ENCODE peak calls at places on chromosomes 2 and 18, in five cellular contexts. S is tibial artery, Z is AG04449, M is cardiac muscle cell, Q is PC-9. W is an unnamed sample.

GRCh38 chr2:159290289-159290907 is 3.9 kb upstream of the WDSUB1 start:
- DNase-seq in S (peak; percentile 31), M (no peak), Z (peak; percentile 55), Q (no peak), W (peak; percentile 97)

GRCh38 chr18:48619016-48619415 is 80.2 kb downstream of the CTIF start:
- DNase-seq in Z (no peak), M (no peak), Q (no peak), S (no peak), W (no peak)

GRCh38 chr2:86304416-86304815 is 33.0 kb downstream of the REEP1 start:
- DNase-seq in Z (no peak), S (no peak), Q (no peak), M (no peak), W (no peak)

GRCh38 chr2:191478754-191479679 is 198.9 kb upstream of the NABP1 start:
- DNase-seq in S (peak; percentile 42), M (peak; percentile 73), Q (no peak), Z (no peak), W (peak; percentile 84)

GRCh38 chr2:121746071-121746578 is 9.3 kb upstream of the TSN start:
- DNase-seq in M (no peak), Q (no peak), S (no peak), Z (no peak), W (no peak)

GRCh38 chr2:220847006-220847405 is 725.1 kb downstream of the EPHA4 start:
- DNase-seq in S (no peak), M (no peak), Z (no peak), Q (no peak), W (no peak)

GRCh38 chr2:43197568-43197896 is 28.9 kb downstream of the ZFP36L2 start:
- DNase-seq in S (no peak), M (no peak), Q (no peak), Z (no peak), W (no peak)

GRCh38 chr2:8103085-8103708 is 578.7 kb upstream of the ID2 start:
- DNase-seq in S (no peak), M (no peak), Z (no peak), Q (no peak), W (peak; percentile 30)

GRCh38 chr2:231221761-231222160 is 23.3 kb downstream of the ARMC9 start:
- DNase-seq in S (no peak), M (no peak), Q (no peak), Z (no peak), W (no peak)

GRCh38 chr2:168717790-168718502 is 84.5 kb upstream of the NOSTRIN start:
- DNase-seq in Q (no peak), S (no peak), M (no peak), Z (no peak), W (no peak)

GRCh38 chr2:72778410-72778809 is 47.4 kb downstream of the EXOC6B start:
- DNase-seq in M (no peak), Q (no peak), S (no peak), Z (no peak), W (peak; percentile 66)

GRCh38 chr2:54579682-54580349 is 123.7 kb downstream of the SPTBN1 start:
- DNase-seq in Q (peak; percentile 77), S (no peak), M (no peak), Z (no peak), W (no peak)

GRCh38 chr18:79513381-79514081 is 117.8 kb downstream of the NFATC1 start:
- DNase-seq in S (peak; percentile 11), Q (no peak), M (no peak), Z (no peak), W (no peak)

DNA sequence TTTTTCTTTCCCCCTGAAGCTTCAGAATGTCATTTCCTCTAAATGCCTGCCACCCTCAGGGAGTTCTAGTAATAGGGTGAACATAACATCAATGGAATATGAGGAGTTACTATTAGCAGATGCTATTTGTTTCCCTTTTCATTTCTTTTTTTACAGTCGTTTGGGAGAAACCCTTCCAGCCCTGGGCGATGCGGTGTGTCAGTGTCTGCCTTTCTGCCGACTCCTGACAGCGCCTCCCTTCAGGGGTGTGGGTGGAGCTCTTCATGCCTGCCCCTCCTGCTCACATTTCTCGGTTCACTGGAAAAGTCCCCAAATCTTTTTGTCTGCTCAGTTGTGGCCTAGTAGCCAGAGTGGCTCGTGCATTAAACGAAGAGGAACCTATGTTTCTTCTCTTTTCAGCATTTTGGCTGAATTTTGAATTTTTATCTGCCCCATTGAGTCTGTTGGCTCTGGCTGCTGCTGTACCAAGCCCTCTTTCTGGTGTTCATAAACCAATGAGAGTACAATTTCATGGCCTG is 72.3 kb downstream of the FMNL2 start:
- DNase-seq in Z (no peak), S (peak; percentile 50), M (peak; percentile 43), Q (no peak), W (peak; percentile 76)
- H3K4me3 ChIP-seq in Z (peak overlapping the region; percentile 38), S (peak overlapping the region; percentile 29), M (no peak overlapping the region), Q (no peak overlapping the region), W (peak overlapping the region; percentile 43)

GRCh38 chr2:96816127-96816835 is at the start of gene CNNM3:
- DNase-seq in M (peak; percentile 96), Z (peak; percentile 31), Q (peak; percentile 87), S (peak; percentile 96), W (peak; percentile 94)
- TF ChIP-seq CTCF in M (peak; percentile 63), Z (peak; percentile 90), Q (peak; percentile 74), S (peak; percentile 66), W (peak; percentile 49)

DNA sequence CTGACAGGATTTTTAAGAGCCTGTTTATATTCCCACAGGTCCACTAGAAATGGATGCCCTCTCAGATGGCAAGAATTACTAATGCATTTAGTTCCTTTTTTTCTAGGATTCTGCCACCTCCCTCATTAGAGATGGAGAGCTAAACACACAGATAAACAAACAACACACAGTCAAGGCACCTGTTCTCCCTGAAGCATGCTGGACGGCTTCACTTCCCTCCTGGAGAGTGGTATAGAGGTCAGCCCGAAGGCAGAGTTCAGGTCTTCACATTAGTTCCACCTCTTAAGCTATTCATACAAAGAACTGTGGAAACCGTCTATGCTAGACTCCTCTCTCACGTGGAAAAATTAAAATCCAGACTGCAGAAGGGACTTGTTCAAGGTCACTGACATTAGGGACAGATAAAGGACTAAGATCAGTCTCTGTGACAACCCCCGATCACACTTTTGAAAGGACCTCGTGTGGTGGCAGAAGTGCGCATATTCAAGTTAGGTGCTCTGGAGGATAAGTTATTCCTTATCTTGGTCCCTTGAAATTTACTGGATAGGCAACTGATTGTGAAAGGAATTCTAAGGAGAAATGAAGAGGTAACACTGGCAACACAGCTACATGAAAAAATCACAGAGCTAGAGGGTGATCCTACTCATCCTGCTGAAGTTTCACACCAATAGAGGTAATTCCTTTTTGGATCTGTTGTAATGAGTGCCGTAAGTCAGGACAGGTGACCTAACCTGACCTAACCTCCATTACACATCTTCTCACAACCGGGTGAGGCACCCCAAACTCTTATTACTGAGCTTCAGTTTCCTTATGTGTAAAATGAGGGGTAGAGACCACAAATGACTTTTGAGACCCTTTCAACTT is 75.1 kb downstream of the SPRED2 start:
- DNase-seq in Q (no peak), Z (no peak), M (no peak), S (no peak), W (no peak)
- H3K4me3 ChIP-seq in Q (no peak overlapping the region), Z (no peak overlapping the region), M (no peak overlapping the region), S (no peak overlapping the region), W (no peak overlapping the region)

GRCh38 chr2:20593072-20594034 is 57.5 kb downstream of the HS1BP3 start:
- DNase-seq in S (peak; percentile 68), Z (no peak), Q (peak; percentile 92), M (no peak), W (peak; percentile 96)
- TF ChIP-seq CTCF in S (no peak), Z (no peak), Q (no peak), M (peak; percentile 17), W (peak; percentile 23)

DNA sequence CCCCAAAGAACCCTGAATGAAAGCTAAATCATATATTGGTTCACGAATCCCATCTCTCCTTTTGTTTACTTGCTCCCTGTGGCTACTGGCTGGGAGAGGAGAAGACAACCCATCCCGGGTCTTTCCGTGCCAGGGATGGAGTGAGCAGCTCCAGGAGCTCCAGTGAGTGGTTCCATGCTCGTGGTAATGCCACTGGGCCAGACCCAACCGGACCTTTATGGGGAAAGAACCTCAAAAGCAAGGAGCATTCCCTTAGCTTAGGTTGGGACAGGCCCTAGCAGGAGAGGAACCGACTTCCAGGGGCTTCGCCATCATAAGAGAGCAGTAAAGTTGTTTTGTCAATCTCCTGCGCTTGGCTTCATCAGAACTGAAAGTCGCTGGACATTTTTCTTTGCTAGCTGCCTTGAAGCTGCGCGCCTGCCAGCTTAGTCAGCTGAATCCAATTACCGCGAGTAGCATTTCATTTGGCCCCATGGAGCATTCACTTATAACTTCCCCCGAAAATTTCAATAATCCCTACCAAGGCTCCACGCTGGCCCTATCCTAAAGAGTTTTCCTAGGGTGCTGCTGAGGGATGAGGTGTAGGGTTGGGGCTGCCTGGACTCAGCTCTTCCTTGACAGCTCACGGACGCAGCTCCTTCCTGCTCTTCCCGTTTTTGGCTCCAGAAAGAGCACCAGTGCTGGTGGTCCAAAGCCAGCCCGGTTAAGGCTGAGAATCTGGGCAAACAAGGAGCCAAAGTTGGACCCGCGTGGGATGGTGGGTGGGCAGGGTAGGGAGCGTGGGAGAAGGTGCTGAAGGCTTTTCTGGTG is 4.9 kb downstream of the HOXD3 start:
- DNase-seq in M (no peak), S (no peak), Q (no peak), Z (no peak), W (peak; percentile 8)
- H3K4me3 ChIP-seq in M (no peak overlapping the region), S (peak overlapping the region; percentile 34), Q (no peak overlapping the region), Z (peak overlapping the region; percentile 46), W (no peak overlapping the region)

GRCh38 chr2:222972420-222972819 is 79.6 kb upstream of the KCNE4 start:
- DNase-seq in M (no peak), S (no peak), Z (no peak), Q (no peak), W (no peak)
- TF ChIP-seq CTCF in M (no peak), S (no peak), Z (no peak), Q (no peak), W (no peak)

DNA sequence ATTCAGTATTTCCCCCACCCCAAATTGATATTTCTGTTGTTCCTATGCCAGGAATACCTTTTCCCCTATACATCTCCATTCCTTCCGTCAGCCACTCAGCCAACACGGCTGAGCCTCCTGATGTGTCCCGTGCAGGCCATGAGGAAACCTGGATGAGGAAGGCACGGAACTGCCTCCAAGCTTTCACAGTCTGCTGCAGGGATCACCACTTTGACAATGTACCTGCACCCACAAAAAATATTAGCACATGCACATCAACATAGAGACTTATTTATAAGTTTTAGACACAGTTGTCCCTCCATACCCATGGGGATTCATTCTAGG is 101.4 kb upstream of the PPP1CB start:
- DNase-seq in M (no peak), Q (no peak), Z (no peak), S (no peak), W (no peak)
- H3K4me3 ChIP-seq in M (no peak overlapping the region), Q (no peak overlapping the region), Z (no peak overlapping the region), S (no peak overlapping the region), W (no peak overlapping the region)

DNA sequence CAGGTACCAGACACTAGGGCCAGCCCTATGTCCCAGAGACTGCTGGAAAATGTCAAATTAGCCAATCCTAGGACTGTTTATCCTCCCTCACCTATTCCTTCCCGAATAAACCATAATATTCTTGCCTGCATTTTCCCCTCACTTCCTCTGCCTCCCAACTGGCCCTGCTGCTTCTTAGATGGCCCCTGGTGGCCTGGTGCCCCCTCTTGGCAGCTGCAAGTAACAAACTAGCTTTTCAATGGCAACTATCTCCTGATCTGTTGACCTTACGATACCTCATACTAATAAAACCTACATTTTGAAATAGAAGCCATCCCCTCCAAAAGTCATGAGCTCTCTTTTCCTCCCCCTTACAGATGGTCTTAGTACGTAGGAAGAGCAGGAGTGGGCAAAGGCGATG is 132.0 kb downstream of the ALPK2 start:
- DNase-seq in Z (no peak), S (no peak), M (no peak), Q (no peak), W (no peak)
- TF ChIP-seq CTCF in Z (peak; percentile 10), S (no peak), M (peak; percentile 11), Q (peak; percentile 54), W (peak; percentile 37)